ENCODE peak calls at places on chromosomes 7 and 10, in nine cellular contexts. L, H, U, R, M, X, G, K and Q are unnamed samples.

GRCh38 chr7:148699772-148700629 is 1.3 kb downstream of the CUL1 start:
- DNase-seq in G (no peak), H (no peak), R (peak), M (no peak), U (no peak), K (no peak), X (peak), L (no peak), Q (no peak)

GRCh38 chr10:44194435-44194834 is 190.5 kb downstream of the CXCL12 start:
- DNase-seq in M (no peak), U (no peak), K (no peak), X (no peak), G (no peak), L (no peak), H (no peak), R (no peak), Q (no peak)

GRCh38 chr10:127999291-127999690 is 92.4 kb downstream of the PTPRE start:
- DNase-seq in H (no peak), L (no peak), G (no peak), X (no peak), R (no peak), M (no peak), K (no peak), U (peak), Q (no peak)

GRCh38 chr10:44462338-44462914 is 77.5 kb upstream of the CXCL12 start:
- DNase-seq in U (no peak), G (no peak), R (peak), M (no peak), K (no peak), X (no peak), H (no peak), L (no peak), Q (no peak)

GRCh38 chr10:47309403-47310089 is 9.5 kb downstream of the GDF10 start:
- DNase-seq in L (no peak), K (no peak), M (no peak), X (no peak), U (no peak), H (no peak), G (no peak), R (peak), Q (peak)

GRCh38 chr7:139702313-139702731 is 75.5 kb downstream of the HIPK2 start:
- DNase-seq in L (no peak), R (no peak), M (no peak), X (no peak), K (peak), U (no peak), H (peak), G (no peak), Q (no peak)

GRCh38 chr10:22339761-22340361 is 5.4 kb upstream of the SPAG6 start:
- DNase-seq in L (no peak), R (peak), G (no peak), K (no peak), H (no peak), U (no peak), X (no peak), M (no peak), Q (no peak)

GRCh38 chr7:2470204-2471021 is 5.8 kb downstream of the GRIFIN start:
- DNase-seq in G (no peak), U (no peak), X (no peak), M (no peak), K (no peak), H (no peak), L (no peak), R (no peak), Q (no peak)

GRCh38 chr10:971613-972012 is 16.6 kb upstream of the GTPBP4 start:
- DNase-seq in K (no peak), U (no peak), M (no peak), G (no peak), H (no peak), X (no peak), R (no peak), L (no peak), Q (no peak)

GRCh38 chr7:6251653-6252052 is 20.8 kb downstream of the CYTH3 start:
- DNase-seq in X (peak), R (no peak), U (no peak), L (no peak), G (no peak), K (no peak), M (no peak), H (no peak), Q (no peak)

GRCh38 chr10:126242352-126243260 is 145.7 kb downstream of the ADAM12 start:
- DNase-seq in H (peak), M (no peak), R (no peak), G (no peak), K (no peak), L (no peak), X (peak), U (no peak), Q (no peak)

GRCh38 chr10:11324761-11325321 is 286.6 kb downstream of the USP6NL start:
- DNase-seq in L (no peak), R (no peak), K (no peak), H (no peak), X (no peak), G (no peak), M (no peak), U (no peak), Q (no peak)

GRCh38 chr7:45575501-45576248 is 1.5 kb downstream of the ADCY1 start:
- DNase-seq in U (peak), H (no peak), L (no peak), X (no peak), G (no peak), M (no peak), K (peak), R (no peak), Q (no peak)

GRCh38 chr10:4568731-4569130 is 257.3 kb upstream of the AKR1E2 start:
- DNase-seq in X (no peak), M (no peak), L (no peak), H (no peak), G (no peak), U (no peak), R (no peak), K (no peak), Q (no peak)

DNA sequence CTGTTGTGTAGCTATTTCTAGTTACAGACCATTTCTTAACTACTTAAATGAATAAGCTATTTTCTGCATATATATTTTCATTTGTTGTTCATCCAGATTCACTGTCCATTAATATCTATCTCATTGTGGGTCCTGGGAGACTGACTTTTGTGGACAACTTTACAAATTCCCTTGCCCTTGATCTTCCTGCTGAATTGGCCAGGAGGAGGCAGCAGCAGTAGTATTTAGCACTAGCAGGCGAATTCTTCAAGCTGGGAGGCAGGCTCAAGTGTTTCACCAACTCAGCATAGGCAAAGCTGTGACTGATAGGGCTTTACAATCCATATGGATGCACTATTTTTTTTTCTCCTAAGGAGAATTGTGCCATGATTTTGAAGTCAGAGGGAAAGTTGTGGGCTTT is 461.0 kb upstream of the NRG3 start:
- DNase-seq in X (no peak), K (no peak), M (no peak), U (no peak), R (no peak), H (no peak), G (peak), L (no peak), Q (peak)
- TF ChIP-seq CTCF in X (no peak), K (no peak), M (no peak), U (no peak), R (no peak), H (no peak), G (peak), L (peak), Q (no peak)

GRCh38 chr7:26291699-26292538 is at the start of gene SNX10:
- DNase-seq in K (no peak), L (peak), X (no peak), G (peak), U (no peak), H (peak), M (peak), R (peak), Q (peak)
- TF ChIP-seq CTCF in K (no peak), L (peak), X (no peak), G (peak), U (no peak), H (peak), M (no peak), R (peak), Q (no peak)

DNA sequence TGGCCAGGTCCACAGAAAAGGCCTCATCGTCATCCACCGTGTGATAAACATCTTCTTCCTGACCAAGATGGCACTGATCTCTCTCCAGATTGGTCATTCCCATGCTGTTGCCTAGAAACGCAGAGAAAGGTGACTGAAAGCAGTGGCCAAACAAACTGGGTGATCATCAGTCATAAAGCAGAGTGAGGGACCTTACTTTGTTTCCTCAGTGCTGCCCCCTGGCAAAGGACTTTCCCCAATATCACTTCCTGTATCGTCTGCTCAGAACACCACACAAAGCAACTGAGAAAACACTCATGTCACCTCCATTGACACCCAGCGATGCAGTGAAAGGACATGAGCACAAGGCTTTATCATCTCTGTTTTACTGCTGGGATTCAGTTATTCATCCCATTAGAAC is 40.0 kb upstream of the TM9SF3 start:
- DNase-seq in R (no peak), U (no peak), X (no peak), G (no peak), H (no peak), K (no peak), L (no peak), M (no peak), Q (peak)
- TF ChIP-seq CTCF in R (peak), U (no peak), X (peak), G (peak), H (peak), K (no peak), L (no peak), M (no peak), Q (no peak)

GRCh38 chr10:5679606-5680005 is 5.0 kb upstream of the TASOR2 start:
- DNase-seq in L (no peak), H (no peak), M (no peak), U (no peak), K (no peak), X (peak), R (peak), G (no peak), Q (no peak)
- TF ChIP-seq CTCF in L (no peak), H (no peak), M (no peak), U (no peak), K (no peak), X (peak), R (peak), G (no peak), Q (no peak)

GRCh38 chr10:16518822-16519221 is 2.9 kb downstream of the C1QL3 start:
- DNase-seq in X (no peak), R (peak), L (no peak), U (no peak), G (no peak), K (no peak), M (no peak), H (no peak), Q (no peak)
- TF ChIP-seq CTCF in X (peak), R (peak), L (peak), U (no peak), G (peak), K (no peak), M (peak), H (no peak), Q (peak)

GRCh38 chr10:7527468-7527867 is 116.6 kb upstream of the SFMBT2 start:
- DNase-seq in L (no peak), G (no peak), X (no peak), M (no peak), R (no peak), H (no peak), K (no peak), U (no peak), Q (no peak)

GRCh38 chr10:7526017-7526400 is 115.2 kb upstream of the SFMBT2 start:
- DNase-seq in K (no peak), M (no peak), R (no peak), U (no peak), L (no peak), X (no peak), G (no peak), H (no peak), Q (no peak)

GRCh38 chr10:7532723-7533498 is 122.1 kb upstream of the SFMBT2 start:
- DNase-seq in L (no peak), U (no peak), X (no peak), G (no peak), R (no peak), K (no peak), H (no peak), M (no peak), Q (no peak)

GRCh38 chr10:7525314-7526016 is 114.6 kb upstream of the SFMBT2 start:
- DNase-seq in L (no peak), U (peak), R (peak), X (peak), G (peak), H (peak), M (no peak), K (no peak), Q (peak)

DNA sequence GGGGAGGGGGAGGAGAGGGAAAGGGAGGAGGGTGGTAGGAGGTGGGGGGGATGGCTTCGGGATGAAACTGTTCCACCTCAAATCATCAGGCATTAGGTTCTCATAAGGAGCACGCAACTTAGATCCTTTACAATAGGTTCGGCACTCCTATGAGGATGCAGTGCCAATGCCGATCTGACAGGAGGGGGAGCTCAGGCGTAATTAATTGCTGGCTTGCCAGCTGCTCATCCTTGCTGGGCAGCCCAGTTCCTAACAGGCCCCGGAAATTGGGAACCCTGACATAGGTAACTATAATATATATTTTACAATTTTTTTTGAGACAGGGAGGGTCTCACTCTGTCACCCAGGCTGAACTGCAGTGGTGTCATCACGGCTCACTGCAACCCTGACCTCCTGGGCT is 118.8 kb upstream of the SFMBT2 start:
- DNase-seq in U (peak), M (no peak), X (no peak), K (no peak), G (no peak), L (no peak), R (peak), H (no peak), Q (peak)
- TF ChIP-seq CTCF in U (no peak), M (no peak), X (no peak), K (peak), G (no peak), L (peak), R (no peak), H (no peak), Q (peak)